ENCODE peak calls at places on chromosomes 4 and X, in five cellular contexts. Z is B cell, I is cardiac muscle cell, X is NCI-H510A treated with DMSO at 0.1 percent for 48 hours, U is HEK293T. P is an unnamed sample.

GRCh38 chr4:23881052-23881501 is 8.8 kb downstream of the PPARGC1A start:
- DNase-seq in Z (no peak), I (no peak), X (peak; percentile 54), U (no peak), P (no peak)

GRCh38 chr4:5142726-5143125 is 91.4 kb downstream of the STK32B start:
- DNase-seq in Z (no peak), I (peak; percentile 48), X (no peak), U (no peak), P (peak; percentile 51)

GRCh38 chr4:17502764-17503163 is 9.1 kb downstream of the QDPR start:
- DNase-seq in Z (no peak), I (no peak), X (no peak), U (no peak), P (no peak)

GRCh38 chr4:67035501-67035900 is 509.8 kb downstream of the CENPC start:
- DNase-seq in Z (no peak), I (no peak), X (no peak), U (no peak), P (no peak)

GRCh38 chr4:102789317-102789717 is 28.5 kb upstream of the MANBA start:
- DNase-seq in Z (no peak), I (no peak), X (no peak), U (no peak), P (no peak)

GRCh38 chr4:1033840-1034551 is 22.6 kb downstream of the FGFRL1 start:
- DNase-seq in Z (no peak), I (no peak), X (no peak), U (no peak), P (no peak)

GRCh38 chr4:34469518-34469917 is 1774.8 kb downstream of the ARAP2 start:
- DNase-seq in Z (no peak), I (no peak), X (no peak), U (no peak), P (no peak)

GRCh38 chr4:22339491-22339890 is 176.4 kb downstream of the ADGRA3 start:
- DNase-seq in Z (no peak), I (no peak), X (peak; percentile 4), U (no peak), P (no peak)

GRCh38 chrX:48450076-48450475 is 20.0 kb downstream of the SLC38A5 start:
- DNase-seq in Z (no peak), I (no peak), X (no peak), U (no peak), P (no peak)

GRCh38 chrX:119189586-119189985 is 46.5 kb upstream of the PGRMC1 start:
- DNase-seq in Z (no peak), I (peak; percentile 3), X (no peak), U (no peak), P (no peak)

GRCh38 chrX:37686348-37686736 is 751 bp downstream of the XK start:
- DNase-seq in Z (no peak), I (no peak), X (peak; percentile 46), U (no peak), P (no peak)

GRCh38 chrX:107823456-107823855 is 2.2 kb upstream of the MID2 start:
- DNase-seq in Z (no peak), I (no peak), X (no peak), U (no peak), P (no peak)

GRCh38 chrX:55486736-55487135 is 2.9 kb downstream of the USP51 start:
- DNase-seq in Z (no peak), I (no peak), X (no peak), U (no peak), P (no peak)

GRCh38 chrX:38409289-38409688 is 56.9 kb downstream of the OTC start:
- DNase-seq in Z (no peak), I (no peak), X (no peak), U (no peak), P (no peak)

GRCh38 chr4:76532810-76533209 is 97.8 kb downstream of the SHROOM3 start:
- DNase-seq in Z (no peak), I (no peak), X (peak; percentile 59), U (no peak), P (no peak)